ENCODE peak calls at places on chromosomes 2 and 18, in seven cellular contexts. One of them, this sample, is unnamed.

GRCh38 chr2:46847726-46848421 is 67.7 kb downstream of the MCFD2 start:
- DNase-seq in Right ventricle myocardium superior: no peak
- DNase-seq in left ventricle myocardium superior: no peak
- DNase-seq in HT1080: peak
- DNase-seq in NCI-H2081 treated with DMSO at 0.1 percent for 48 hours: no peak
- DNase-seq in RWPE1: peak
- DNase-seq in HFFc6: peak
- DNase-seq in this sample: peak

GRCh38 chr18:63763831-63764600 is 11.2 kb upstream of the SERPINB7 start:
- DNase-seq in HT1080: no peak
- DNase-seq in Right ventricle myocardium superior: no peak
- DNase-seq in HFFc6: peak
- DNase-seq in RWPE1: no peak
- DNase-seq in NCI-H2081 treated with DMSO at 0.1 percent for 48 hours: no peak
- DNase-seq in left ventricle myocardium superior: no peak
- DNase-seq in this sample: peak

GRCh38 chr2:185919155-185919554 is 180.6 kb downstream of the FSIP2 start:
- DNase-seq in left ventricle myocardium superior: no peak
- DNase-seq in NCI-H2081 treated with DMSO at 0.1 percent for 48 hours: no peak
- DNase-seq in HFFc6: no peak
- DNase-seq in RWPE1: no peak
- DNase-seq in HT1080: peak
- DNase-seq in Right ventricle myocardium superior: no peak
- DNase-seq in this sample: peak

GRCh38 chr18:44799422-44800421 is 119.0 kb downstream of the SETBP1 start:
- DNase-seq in Right ventricle myocardium superior: no peak
- DNase-seq in HT1080: no peak
- DNase-seq in NCI-H2081 treated with DMSO at 0.1 percent for 48 hours: no peak
- DNase-seq in left ventricle myocardium superior: no peak
- DNase-seq in HFFc6: no peak
- DNase-seq in RWPE1: no peak
- DNase-seq in this sample: no peak

GRCh38 chr2:163475815-163476214 is 260.0 kb downstream of the FIGN start:
- DNase-seq in NCI-H2081 treated with DMSO at 0.1 percent for 48 hours: no peak
- DNase-seq in left ventricle myocardium superior: no peak
- DNase-seq in HFFc6: no peak
- DNase-seq in Right ventricle myocardium superior: no peak
- DNase-seq in RWPE1: no peak
- DNase-seq in HT1080: no peak
- DNase-seq in this sample: no peak

GRCh38 chr2:98730851-98731708 is at the start of gene MGAT4A:
- DNase-seq in NCI-H2081 treated with DMSO at 0.1 percent for 48 hours: no peak
- DNase-seq in HFFc6: no peak
- DNase-seq in left ventricle myocardium superior: peak
- DNase-seq in RWPE1: peak
- DNase-seq in Right ventricle myocardium superior: peak
- DNase-seq in HT1080: no peak
- DNase-seq in this sample: peak

GRCh38 chr18:68262697-68263293 is 452.1 kb downstream of the TMX3 start:
- DNase-seq in left ventricle myocardium superior: no peak
- DNase-seq in NCI-H2081 treated with DMSO at 0.1 percent for 48 hours: no peak
- DNase-seq in Right ventricle myocardium superior: no peak
- DNase-seq in RWPE1: peak
- DNase-seq in HT1080: peak
- DNase-seq in HFFc6: peak
- DNase-seq in this sample: peak

GRCh38 chr2:24077879-24078278 is 1.8 kb upstream of the SF3B6 start:
- DNase-seq in Right ventricle myocardium superior: no peak
- DNase-seq in HT1080: no peak
- DNase-seq in RWPE1: no peak
- DNase-seq in HFFc6: no peak
- DNase-seq in left ventricle myocardium superior: no peak
- DNase-seq in NCI-H2081 treated with DMSO at 0.1 percent for 48 hours: no peak
- DNase-seq in this sample: no peak

GRCh38 chr2:240819404-240820013 is 510 bp downstream of the KIF1A start:
- DNase-seq in left ventricle myocardium superior: no peak
- DNase-seq in HT1080: no peak
- DNase-seq in HFFc6: no peak
- DNase-seq in RWPE1: no peak
- DNase-seq in Right ventricle myocardium superior: no peak
- DNase-seq in NCI-H2081 treated with DMSO at 0.1 percent for 48 hours: no peak
- DNase-seq in this sample: no peak

GRCh38 chr2:157593411-157593810 is 35.3 kb downstream of the ACVR1C start:
- DNase-seq in HT1080: no peak
- DNase-seq in NCI-H2081 treated with DMSO at 0.1 percent for 48 hours: no peak
- DNase-seq in RWPE1: no peak
- DNase-seq in Right ventricle myocardium superior: no peak
- DNase-seq in left ventricle myocardium superior: no peak
- DNase-seq in HFFc6: no peak
- DNase-seq in this sample: no peak

GRCh38 chr2:172372436-172372835 is 55.0 kb upstream of the ITGA6 start:
- DNase-seq in HFFc6: no peak
- DNase-seq in HT1080: no peak
- DNase-seq in NCI-H2081 treated with DMSO at 0.1 percent for 48 hours: no peak
- DNase-seq in left ventricle myocardium superior: no peak
- DNase-seq in Right ventricle myocardium superior: no peak
- DNase-seq in RWPE1: peak
- DNase-seq in this sample: peak

GRCh38 chr2:182649316-182649715 is 66.7 kb upstream of the DNAJC10 start:
- DNase-seq in left ventricle myocardium superior: no peak
- DNase-seq in HT1080: peak
- DNase-seq in RWPE1: peak
- DNase-seq in Right ventricle myocardium superior: no peak
- DNase-seq in HFFc6: peak
- DNase-seq in NCI-H2081 treated with DMSO at 0.1 percent for 48 hours: peak
- DNase-seq in this sample: peak

GRCh38 chr18:12837747-12838146 is 46.3 kb downstream of the PTPN2 start:
- DNase-seq in NCI-H2081 treated with DMSO at 0.1 percent for 48 hours: no peak
- DNase-seq in left ventricle myocardium superior: no peak
- DNase-seq in RWPE1: no peak
- DNase-seq in Right ventricle myocardium superior: no peak
- DNase-seq in HT1080: no peak
- DNase-seq in HFFc6: no peak
- DNase-seq in this sample: peak

GRCh38 chr18:36934884-36935283 is 106.0 kb downstream of the KIAA1328 start:
- DNase-seq in HT1080: peak
- DNase-seq in Right ventricle myocardium superior: no peak
- DNase-seq in NCI-H2081 treated with DMSO at 0.1 percent for 48 hours: no peak
- DNase-seq in RWPE1: no peak
- DNase-seq in left ventricle myocardium superior: no peak
- DNase-seq in HFFc6: peak
- DNase-seq in this sample: peak

GRCh38 chr2:44433841-44434240 is 72.1 kb downstream of the CAMKMT start:
- DNase-seq in HFFc6: no peak
- DNase-seq in left ventricle myocardium superior: no peak
- DNase-seq in Right ventricle myocardium superior: no peak
- DNase-seq in HT1080: no peak
- DNase-seq in RWPE1: peak
- DNase-seq in NCI-H2081 treated with DMSO at 0.1 percent for 48 hours: no peak
- DNase-seq in this sample: no peak

GRCh38 chr2:174788291-174788929 is 24.1 kb upstream of the CHRNA1 start:
- DNase-seq in HT1080: no peak
- DNase-seq in NCI-H2081 treated with DMSO at 0.1 percent for 48 hours: no peak
- DNase-seq in HFFc6: peak
- DNase-seq in Right ventricle myocardium superior: no peak
- DNase-seq in left ventricle myocardium superior: no peak
- DNase-seq in RWPE1: no peak
- DNase-seq in this sample: peak